ENCODE peak calls at places on chromosomes 16 and 17, in four cellular contexts. B is thyroid gland, G is AG04450, L is substantia nigra. P is an unnamed sample.

GRCh38 chr16:48444574-48444973 is 59.4 kb upstream of the SIAH1 start:
- DNase-seq in G (peak), B (peak), L (no peak), P (no peak)

GRCh38 chr17:6153416-6153815 is 83.2 kb downstream of the WSCD1 start:
- DNase-seq in B (no peak), L (no peak), G (no peak), P (no peak)

GRCh38 chr16:12583237-12583897 is 220.3 kb downstream of the CPPED1 start:
- DNase-seq in L (no peak), G (no peak), B (no peak), P (no peak)

GRCh38 chr17:9346296-9346926 is 229.2 kb downstream of the STX8 start:
- DNase-seq in G (no peak), L (no peak), B (no peak), P (no peak)

GRCh38 chr17:1627987-1628855 is at the start of gene SLC43A2:
- DNase-seq in G (no peak), L (peak), B (peak), P (peak)

GRCh38 chr17:59545942-59546341 is 19.5 kb upstream of the DHX40 start:
- DNase-seq in B (no peak), L (no peak), G (no peak), P (no peak)

GRCh38 chr17:78817123-78817522 is 23.5 kb downstream of the USP36 start:
- DNase-seq in L (no peak), B (no peak), G (no peak), P (no peak)

GRCh38 chr16:82784567-82784956 is 157.8 kb downstream of the CDH13 start:
- DNase-seq in G (no peak), L (no peak), B (no peak), P (no peak)

GRCh38 chr17:47829870-47830269 is 1.5 kb downstream of the MRPL10 start:
- DNase-seq in B (no peak), L (no peak), G (no peak), P (no peak)

GRCh38 chr17:80097307-80097630 is 4.1 kb upstream of the GAA start:
- DNase-seq in B (no peak), L (no peak), G (no peak), P (no peak)

GRCh38 chr17:15261063-15261817 is 3.9 kb downstream of the PMP22 start:
- DNase-seq in L (peak), B (peak), G (no peak), P (no peak)

GRCh38 chr17:79191270-79191934 is 116.8 kb downstream of the ENGASE start:
- DNase-seq in G (no peak), L (no peak), B (no peak), P (no peak)

GRCh38 chr17:78889525-78889924 is 13.5 kb downstream of the CEP295NL start:
- DNase-seq in B (no peak), G (no peak), L (no peak), P (no peak)

GRCh38 chr17:74147436-74147835 is 56.0 kb upstream of the RPL38 start:
- DNase-seq in G (no peak), L (no peak), B (no peak), P (no peak)

GRCh38 chr17:73099504-73099903 is 7.0 kb upstream of the SLC39A11 start:
- DNase-seq in L (peak), B (no peak), G (no peak), P (no peak)

GRCh38 chr17:78120537-78120936 is 8.0 kb downstream of the TMC6 start:
- DNase-seq in L (no peak), G (no peak), B (no peak), P (no peak)

GRCh38 chr16:70270176-70270575 is 18.4 kb upstream of the EXOSC6 start:
- DNase-seq in G (no peak), B (no peak), L (no peak), P (no peak)

GRCh38 chr17:48012151-48012520 is 25.5 kb downstream of the COPZ2 start:
- DNase-seq in G (no peak), B (peak), L (peak), P (no peak)

GRCh38 chr17:59830846-59831486 is 61.8 kb downstream of the TUBD1 start:
- DNase-seq in G (no peak), B (no peak), L (no peak), P (no peak)

GRCh38 chr17:56700919-56701420 is 107.5 kb downstream of the NOG start:
- DNase-seq in G (no peak), B (no peak), L (no peak), P (no peak)

GRCh38 chr16:23991044-23991443 is 155.3 kb downstream of the PRKCB start:
- DNase-seq in B (no peak), L (no peak), G (no peak), P (no peak)

GRCh38 chr17:3639981-3640596 is 3.5 kb downstream of the CTNS start:
- DNase-seq in B (no peak), L (no peak), G (no peak), P (no peak)

GRCh38 chr17:33370384-33370783 is 77.3 kb upstream of the ASIC2 start:
- DNase-seq in G (no peak), B (no peak), L (no peak), P (no peak)

GRCh38 chr17:34979650-34980352 is 511 bp upstream of the LIG3 start:
- DNase-seq in G (no peak), B (no peak), L (no peak), P (no peak)

GRCh38 chr17:17846003-17846402 is 9.2 kb upstream of the SREBF1 start:
- DNase-seq in B (no peak), G (no peak), L (no peak), P (no peak)

GRCh38 chr17:61568219-61569072 is 22.6 kb downstream of the NACA2 start:
- DNase-seq in L (no peak), G (no peak), B (no peak), P (no peak)

GRCh38 chr16:57167951-57168350 is 17.9 kb downstream of the PSME3IP1 start:
- DNase-seq in G (peak), B (peak), L (no peak), P (no peak)

GRCh38 chr17:20991276-20992037 is 51.4 kb downstream of the USP22 start:
- DNase-seq in L (no peak), G (no peak), B (no peak), P (no peak)

GRCh38 chr16:11297492-11298142 is 16.5 kb upstream of the PRM1 start:
- DNase-seq in B (peak), G (peak), L (peak), P (peak)

GRCh38 chr17:46818319-46818928 is at the start of gene WNT3:
- DNase-seq in G (no peak), L (peak), B (no peak), P (no peak)

GRCh38 chr17:13786000-13786598 is 184.4 kb upstream of the HS3ST3A1 start:
- DNase-seq in B (no peak), G (peak), L (no peak), P (no peak)

GRCh38 chr16:4414187-4414909 is 2.0 kb downstream of the CORO7 start:
- DNase-seq in B (no peak), G (no peak), L (no peak), P (no peak)

GRCh38 chr17:29138184-29138955 is 41.8 kb downstream of the MYO18A start:
- DNase-seq in G (no peak), L (no peak), B (no peak), P (no peak)
- H3K27ac ChIP-seq in G (peak), L (peak), B (no peak), P (peak)

GRCh38 chr16:67781548-67781921 is 24.8 kb downstream of the RANBP10 start:
- DNase-seq in G (no peak), B (no peak), L (no peak), P (no peak)

GRCh38 chr16:67783353-67783725 is 23.0 kb downstream of the RANBP10 start:
- DNase-seq in G (no peak), L (no peak), B (no peak), P (no peak)

GRCh38 chr16:67782567-67783352 is 23.6 kb downstream of the RANBP10 start:
- DNase-seq in B (peak), L (peak), G (no peak), P (peak)

GRCh38 chr16:67779256-67780014 is 26.9 kb downstream of the RANBP10 start:
- DNase-seq in L (no peak), G (no peak), B (no peak), P (no peak)

DNA sequence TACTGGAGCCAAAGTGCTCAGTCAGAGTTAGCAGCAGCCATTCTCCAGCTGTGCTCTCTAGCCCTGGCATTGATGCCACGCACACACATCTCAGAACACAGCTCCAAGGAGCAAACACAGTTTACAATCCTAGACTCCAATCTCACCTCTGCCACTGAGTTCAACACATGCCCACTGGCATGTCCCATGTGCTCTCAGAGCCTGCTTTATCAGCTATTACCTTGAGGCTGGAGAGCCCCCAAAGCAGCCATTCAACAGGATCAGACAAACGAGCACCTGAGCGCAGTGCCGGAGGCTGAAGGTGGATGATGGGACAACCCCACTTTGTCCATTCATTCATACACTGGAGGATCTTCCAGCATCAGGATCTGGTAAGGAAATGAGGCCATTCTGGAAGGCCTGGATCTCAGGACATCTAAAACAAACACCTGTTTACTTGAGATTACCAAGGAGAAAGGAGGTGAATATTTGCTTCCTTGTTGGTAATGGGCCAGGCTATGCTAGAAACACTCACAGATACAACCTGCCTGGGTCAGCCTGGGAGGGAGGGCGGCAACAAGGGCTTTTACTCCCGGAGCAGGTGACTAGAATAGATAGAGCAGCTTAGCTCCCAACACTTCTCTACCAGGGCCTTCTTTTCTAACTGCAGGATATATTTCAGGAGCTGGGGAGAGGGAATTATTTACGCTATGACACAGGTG is 25.4 kb downstream of the RANBP10 start:
- DNase-seq in G (no peak), B (no peak), L (no peak), P (no peak)
- H3K27ac ChIP-seq in G (no peak), B (no peak), L (no peak), P (no peak)

DNA sequence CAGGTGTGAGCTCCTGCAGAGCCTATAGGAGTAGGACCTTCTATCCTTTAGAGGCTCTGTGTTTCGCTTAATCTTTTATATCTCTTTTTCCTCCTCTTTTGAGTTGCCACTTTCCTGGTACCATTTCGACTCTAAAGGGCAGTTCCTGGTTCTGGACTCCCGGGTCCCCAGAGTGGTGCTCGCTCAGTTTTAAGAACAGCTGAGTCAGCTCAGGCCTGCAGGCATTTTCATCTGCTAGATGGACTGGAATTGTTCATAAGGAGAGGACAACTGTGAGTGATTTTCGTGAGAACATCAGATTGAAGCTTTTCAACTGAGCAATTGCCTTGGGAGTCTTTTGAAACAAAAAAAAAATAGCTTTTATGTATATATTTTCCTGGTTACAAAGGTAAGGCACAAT is 1.2 kb downstream of the BCO1 start:
- DNase-seq in B (no peak), G (no peak), L (no peak), P (no peak)
- H3K27ac ChIP-seq in B (no peak), G (no peak), L (no peak), P (no peak)

DNA sequence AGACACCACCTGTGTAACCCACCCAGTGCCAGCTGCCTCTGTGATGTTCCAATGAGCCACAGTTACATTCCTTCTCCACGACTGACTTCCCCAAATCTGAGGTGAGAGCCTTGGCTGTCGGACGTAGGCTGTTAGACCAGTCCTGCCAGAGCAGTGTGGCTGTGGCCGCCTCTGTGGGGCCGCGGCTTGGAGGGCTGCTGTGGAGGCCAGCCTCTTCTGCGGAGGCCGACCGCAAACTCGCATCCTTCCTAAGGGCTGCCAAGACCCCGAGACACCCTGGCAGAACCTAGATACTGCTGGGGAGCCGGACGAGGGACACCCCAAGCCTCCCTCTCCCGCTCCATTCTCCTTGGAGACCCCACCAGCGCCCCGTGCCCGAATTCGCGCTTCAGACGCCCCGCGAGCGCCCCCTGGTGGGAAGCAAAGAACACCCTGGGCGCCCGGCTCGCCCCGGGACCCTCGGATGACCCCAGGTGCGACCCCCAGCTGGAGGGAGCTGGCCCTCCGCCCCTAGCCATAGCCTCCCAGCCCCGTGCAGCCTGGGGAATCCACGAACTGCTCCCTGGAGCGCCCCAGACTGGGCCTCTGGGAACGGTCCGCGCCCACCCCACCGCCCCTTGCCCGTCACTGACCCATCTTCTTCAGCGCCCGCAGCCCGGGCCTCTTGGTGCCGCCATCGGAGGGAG is 556 bp downstream of the PLCD3 start:
- DNase-seq in L (peak), B (peak), G (no peak), P (no peak)
- H3K27ac ChIP-seq in L (peak), B (peak), G (no peak), P (peak)

DNA sequence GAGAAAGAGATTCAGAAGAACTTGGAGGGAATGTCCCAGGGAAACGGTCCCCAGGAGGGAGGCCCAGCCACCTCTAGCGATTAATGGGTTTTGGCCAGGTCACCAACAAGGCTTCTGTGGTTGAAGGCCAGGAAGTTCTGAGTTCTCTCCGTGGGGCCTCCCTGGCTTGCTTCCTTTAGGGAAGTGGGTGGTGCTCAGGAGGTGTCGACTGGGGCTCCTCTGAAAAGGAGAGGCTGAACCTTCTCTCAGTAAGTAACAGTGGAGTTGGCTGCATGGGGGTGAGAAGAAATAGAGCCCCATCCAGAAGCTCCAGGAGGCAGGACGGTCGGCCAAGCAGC is 77.1 kb upstream of the GSE1 start:
- DNase-seq in L (no peak), G (no peak), B (peak), P (no peak)
- H3K27ac ChIP-seq in L (no peak), G (no peak), B (peak), P (no peak)

DNA sequence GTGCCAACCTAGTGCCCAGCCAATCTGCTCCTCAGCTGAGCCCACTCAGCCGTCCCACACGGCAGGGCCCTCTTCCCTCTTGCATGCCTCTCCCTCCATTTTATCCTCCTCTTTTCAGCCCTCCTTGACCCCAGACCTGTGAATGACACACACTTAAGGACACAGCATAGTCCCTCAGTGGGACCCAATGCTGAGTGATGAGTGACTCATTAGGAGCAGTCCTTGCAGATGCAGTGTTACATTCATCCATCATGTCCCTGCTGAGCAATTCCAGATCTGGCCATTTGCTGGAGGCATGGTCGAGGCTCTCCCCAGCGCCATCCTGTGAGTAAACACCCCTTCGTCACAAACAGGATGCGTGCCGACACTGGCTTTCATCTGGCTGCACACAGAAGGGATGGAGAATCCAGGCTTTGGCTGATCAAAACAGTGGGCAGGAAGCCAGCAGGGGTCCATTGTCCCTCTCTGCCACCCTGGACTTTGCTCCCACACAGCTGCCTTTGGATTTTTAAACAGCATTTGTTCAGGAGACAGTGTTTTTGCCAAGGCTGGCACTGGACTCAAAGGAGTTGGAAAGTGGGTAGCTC is 122.6 kb downstream of the AXIN2 start:
- DNase-seq in G (no peak), L (peak), B (no peak), P (no peak)
- H3K27ac ChIP-seq in G (no peak), L (no peak), B (no peak), P (no peak)

GRCh38 chr17:192666-193425 is 11.4 kb upstream of the DOC2B start:
- DNase-seq in G (no peak), L (no peak), B (no peak), P (no peak)

GRCh38 chr17:193841-194806 is 12.7 kb upstream of the DOC2B start:
- DNase-seq in B (no peak), L (no peak), G (no peak), P (no peak)

GRCh38 chr17:197352-197751 is 15.9 kb upstream of the DOC2B start:
- DNase-seq in L (no peak), B (no peak), G (no peak), P (no peak)

GRCh38 chr17:194844-195602 is 13.6 kb upstream of the DOC2B start:
- DNase-seq in L (no peak), G (no peak), B (no peak), P (no peak)

GRCh38 chr17:193426-193810 is 12.0 kb upstream of the DOC2B start:
- DNase-seq in G (no peak), L (no peak), B (no peak), P (no peak)
- H3K27ac ChIP-seq in G (no peak), L (no peak), B (no peak), P (no peak)

DNA sequence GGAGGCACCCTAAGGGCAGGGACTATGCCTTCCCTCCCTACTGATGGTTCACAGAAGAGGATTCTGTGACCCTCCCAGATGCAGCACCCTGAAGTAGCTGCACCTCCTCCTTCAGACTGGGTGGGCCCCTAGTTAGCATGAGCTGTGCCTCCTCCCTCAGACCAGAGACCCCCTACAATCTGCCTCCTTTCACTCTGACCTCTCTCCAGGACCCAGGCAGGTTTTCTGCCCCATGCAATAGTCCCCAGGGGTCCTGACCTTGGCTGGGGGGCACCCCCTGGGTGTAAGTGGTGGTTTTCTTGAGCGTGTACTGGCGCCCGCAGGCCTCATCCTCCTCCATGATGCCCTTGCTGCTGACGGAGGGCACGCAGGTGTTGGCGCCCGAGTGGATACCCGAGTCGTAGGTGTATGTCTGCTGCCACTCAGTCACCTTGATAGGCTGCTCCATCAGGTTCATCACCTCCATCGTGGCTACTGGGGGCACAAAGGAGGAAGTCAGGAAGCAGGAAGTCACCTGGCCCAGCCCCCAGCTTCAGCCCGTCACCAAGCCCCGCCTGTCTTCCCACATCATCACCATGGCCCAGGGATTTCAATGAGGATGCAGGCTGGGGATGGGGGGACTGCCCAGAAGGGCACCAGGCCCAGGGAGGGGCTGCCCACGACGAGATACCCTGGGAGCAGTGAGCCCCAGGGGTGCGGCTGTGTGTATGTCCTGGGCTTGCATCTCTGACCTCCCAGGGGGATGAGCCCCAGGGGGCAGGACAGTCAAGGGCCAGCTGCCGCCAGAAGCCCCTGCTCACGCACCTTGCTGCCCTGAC is 14.9 kb downstream of the JUP start:
- DNase-seq in G (no peak), L (no peak), B (no peak), P (no peak)
- H3K27ac ChIP-seq in G (no peak), L (no peak), B (peak), P (peak)